ENCODE peak calls at places on chromosome 5, in ten cellular contexts. G is stimulated activated naive CD8-positive, alpha-beta T cell treated with anti-CD3 and anti-CD28 coated beads, Interleukin-15, amount 100 ng/mL, for 72 hours; E is heart left ventricle; U is fibroblast of the aortic adventitia; J is stimulated activated CD4-positive, alpha-beta T cell treated with anti-CD3 and anti-CD28 coated beads, TNF-alpha, amount 100 ng/mL, for 4 hours; P is left kidney; R is coronary artery; L is renal cortical epithelial cell; F is activated naive CD8-positive, alpha-beta T cell treated with anti-CD3 and anti-CD28 coated beads, Interleukin-2, amount 50 U/mL, for 16 hours; N is glutamatergic neuron. K is an unnamed sample.

GRCh38 chr5:142827934-142828576 is 57.9 kb downstream of the ARHGAP26 start:
- DNase-seq in G (no peak), E (no peak), U (no peak), J (no peak), P (no peak), R (no peak), L (peak; percentile 73), F (no peak), N (no peak), K (no peak)

GRCh38 chr5:113989913-113990305 is 372.0 kb upstream of the KCNN2 start:
- DNase-seq in G (no peak), E (no peak), U (no peak), J (no peak), P (no peak), R (no peak), L (no peak), F (no peak), N (no peak), K (no peak)

GRCh38 chr5:1180841-1181271 is 20.5 kb upstream of the SLC6A19 start:
- DNase-seq in G (no peak), E (peak; percentile 49), U (no peak), J (no peak), P (peak; percentile 55), R (no peak), L (no peak), F (no peak), N (peak; percentile 26), K (no peak)

GRCh38 chr5:179376701-179377420 is 31.6 kb upstream of the ADAMTS2 start:
- DNase-seq in G (no peak), E (no peak), U (no peak), J (no peak), P (no peak), R (peak; percentile 64), L (no peak), F (no peak), N (no peak), K (no peak)

GRCh38 chr5:6291961-6292360 is 86.4 kb downstream of the MED10 start:
- DNase-seq in G (no peak), E (no peak), U (peak; percentile 7), J (no peak), P (no peak), R (no peak), L (no peak), F (no peak), N (no peak), K (no peak)

GRCh38 chr5:136123236-136123768 is 9.3 kb upstream of the SMAD5 start:
- DNase-seq in G (no peak), E (no peak), U (no peak), J (no peak), P (no peak), R (no peak), L (peak; percentile 97), F (no peak), N (no peak), K (no peak)

GRCh38 chr5:8807636-8808035 is 738.2 kb downstream of the SEMA5A start:
- DNase-seq in G (no peak), E (no peak), U (no peak), J (no peak), P (no peak), R (no peak), L (no peak), F (no peak), N (no peak), K (no peak)

GRCh38 chr5:114355086-114355830 is 6.6 kb upstream of the KCNN2 start:
- DNase-seq in G (no peak), E (no peak), U (no peak), J (no peak), P (no peak), R (no peak), L (no peak), F (no peak), N (no peak), K (no peak)

GRCh38 chr5:72467987-72468386 is 39.2 kb downstream of the ZNF366 start:
- DNase-seq in G (no peak), E (no peak), U (peak; percentile 70), J (no peak), P (no peak), R (no peak), L (peak; percentile 54), F (no peak), N (no peak), K (no peak)

GRCh38 chr5:67334383-67334782 is 137.8 kb upstream of the CD180 start:
- DNase-seq in G (no peak), E (no peak), U (no peak), J (no peak), P (no peak), R (no peak), L (no peak), F (no peak), N (no peak), K (no peak)

GRCh38 chr5:150126921-150127265 is 28.8 kb downstream of the PDGFRB start:
- DNase-seq in G (no peak), E (peak; percentile 51), U (no peak), J (no peak), P (no peak), R (no peak), L (no peak), F (no peak), N (no peak), K (no peak)

GRCh38 chr5:169288066-169288753 is 12.7 kb downstream of the SLIT3 start:
- DNase-seq in G (no peak), E (no peak), U (peak; percentile 57), J (no peak), P (no peak), R (no peak), L (peak; percentile 38), F (no peak), N (no peak), K (no peak)

GRCh38 chr5:139092741-139093140 is 105.4 kb downstream of the SIL1 start:
- DNase-seq in G (no peak), E (no peak), U (no peak), J (no peak), P (peak; percentile 64), R (no peak), L (no peak), F (no peak), N (no peak), K (no peak)

GRCh38 chr5:155943516-155944407 is 383.2 kb upstream of the SGCD start:
- DNase-seq in G (peak; percentile 41), E (no peak), U (peak; percentile 3), J (no peak), P (peak; percentile 83), R (no peak), L (peak; percentile 36), F (no peak), N (peak; percentile 66), K (peak; percentile 40)

GRCh38 chr5:124001216-124001615 is 489.2 kb downstream of the CSNK1G3 start:
- DNase-seq in G (no peak), E (no peak), U (no peak), J (no peak), P (no peak), R (no peak), L (peak; percentile 25), F (no peak), N (no peak), K (no peak)

GRCh38 chr5:170861855-170862766 is at the start of gene RANBP17:
- DNase-seq in G (no peak), E (peak; percentile 72), U (peak; percentile 16), J (no peak), P (peak; percentile 90), R (no peak), L (no peak), F (no peak), N (peak; percentile 89), K (peak; percentile 39)

GRCh38 chr5:131206061-131206460 is 35.3 kb downstream of the LYRM7 start:
- DNase-seq in G (no peak), E (no peak), U (no peak), J (no peak), P (no peak), R (no peak), L (no peak), F (no peak), N (no peak), K (no peak)

GRCh38 chr5:22835630-22836029 is 17.5 kb downstream of the CDH12 start:
- DNase-seq in G (no peak), E (no peak), U (no peak), J (no peak), P (no peak), R (no peak), L (no peak), F (no peak), N (no peak), K (no peak)

GRCh38 chr5:57538341-57538955 is 55.8 kb upstream of the ACTBL2 start:
- DNase-seq in G (no peak), E (no peak), U (peak; percentile 68), J (no peak), P (no peak), R (no peak), L (peak; percentile 68), F (no peak), N (no peak), K (no peak)

GRCh38 chr5:179612577-179613459 is 10.7 kb downstream of the HNRNPH1 start:
- DNase-seq in G (no peak), E (no peak), U (peak; percentile 19), J (no peak), P (no peak), R (no peak), L (no peak), F (no peak), N (no peak), K (no peak)

GRCh38 chr5:141637266-141637692 is 482 bp downstream of the RELL2 start:
- DNase-seq in G (peak; percentile 61), E (peak; percentile 71), U (no peak), J (peak; percentile 14), P (peak; percentile 56), R (no peak), L (no peak), F (peak; percentile 21), N (peak; percentile 70), K (no peak)

GRCh38 chr5:59756373-59757035 is 137.0 kb downstream of the PDE4D start:
- DNase-seq in G (no peak), E (no peak), U (no peak), J (no peak), P (peak; percentile 18), R (no peak), L (peak; percentile 88), F (no peak), N (no peak), K (no peak)